ENCODE peak calls at places on chromosomes 11 and 22, in six cellular contexts. Q is fibroblast of lung, H is A549, U is mesendoderm, S is mesenchymal stem cell, Z is mammary epithelial cell. L is an unnamed sample.

GRCh38 chr11:104043678-104044239 is 7.3 kb downstream of the DDI1 start:
- DNase-seq in H (no peak), S (peak), U (no peak), Q (peak), Z (no peak), L (no peak)

GRCh38 chr11:86978247-86978646 is 23.1 kb upstream of the FZD4 start:
- DNase-seq in Z (no peak), Q (peak), U (no peak), H (no peak), S (peak), L (no peak)

GRCh38 chr11:44244649-44245308 is 65.2 kb downstream of the ALX4 start:
- DNase-seq in H (no peak), Q (no peak), S (peak), U (no peak), Z (no peak), L (no peak)

GRCh38 chr11:9568161-9568853 is 5.2 kb upstream of the WEE1 start:
- DNase-seq in Z (no peak), H (no peak), U (peak), Q (no peak), S (no peak), L (no peak)

GRCh38 chr11:34656062-34656720 is 35.3 kb downstream of the EHF start:
- DNase-seq in S (peak), U (no peak), Q (no peak), H (no peak), Z (peak), L (no peak)

GRCh38 chr11:15849265-15849664 is 507.1 kb downstream of the SOX6 start:
- DNase-seq in U (no peak), H (no peak), S (no peak), Z (no peak), Q (no peak), L (peak)

GRCh38 chr22:22424210-22424800 is 84.2 kb downstream of the ZNF280B start:
- DNase-seq in U (peak), H (no peak), S (no peak), Q (no peak), Z (no peak), L (no peak)

GRCh38 chr11:20671856-20672546 is 2.6 kb downstream of the NELL1 start:
- DNase-seq in U (peak), Q (no peak), S (no peak), H (peak), Z (peak), L (peak)

GRCh38 chr11:45471002-45471665 is 185.0 kb upstream of the SYT13 start:
- DNase-seq in H (no peak), U (no peak), S (no peak), Q (no peak), Z (no peak), L (no peak)

GRCh38 chr11:69166186-69167115 is 10.7 kb downstream of the SMIM38 start:
- DNase-seq in Q (peak), Z (peak), U (peak), S (peak), H (peak), L (peak)

GRCh38 chr11:119626910-119627305 is 102.1 kb downstream of the NECTIN1 start:
- DNase-seq in H (no peak), Z (no peak), Q (no peak), U (no peak), S (no peak), L (no peak)

GRCh38 chr22:39153220-39153860 is 860 bp upstream of the CBX7 start:
- DNase-seq in Z (no peak), S (no peak), U (no peak), H (no peak), Q (no peak), L (peak)

GRCh38 chr11:83459802-83460201 is 173.6 kb upstream of the CCDC90B start:
- DNase-seq in U (no peak), H (no peak), Q (no peak), S (no peak), Z (no peak), L (no peak)

GRCh38 chr11:82906236-82906635 is 4.7 kb downstream of the DDIAS start:
- DNase-seq in H (peak), Q (peak), S (peak), Z (peak), U (peak), L (peak)

GRCh38 chr22:33163815-33164214 is 105.6 kb upstream of the SYN3 start:
- DNase-seq in H (no peak), U (no peak), S (no peak), Z (no peak), Q (no peak), L (no peak)

GRCh38 chr11:11973361-11973800 is 35.0 kb downstream of the DKK3 start:
- DNase-seq in Q (peak), U (no peak), S (peak), Z (no peak), H (no peak), L (no peak)
- H3K27ac ChIP-seq in Q (peak), U (peak), S (peak), Z (no peak), H (peak), L (peak)

DNA sequence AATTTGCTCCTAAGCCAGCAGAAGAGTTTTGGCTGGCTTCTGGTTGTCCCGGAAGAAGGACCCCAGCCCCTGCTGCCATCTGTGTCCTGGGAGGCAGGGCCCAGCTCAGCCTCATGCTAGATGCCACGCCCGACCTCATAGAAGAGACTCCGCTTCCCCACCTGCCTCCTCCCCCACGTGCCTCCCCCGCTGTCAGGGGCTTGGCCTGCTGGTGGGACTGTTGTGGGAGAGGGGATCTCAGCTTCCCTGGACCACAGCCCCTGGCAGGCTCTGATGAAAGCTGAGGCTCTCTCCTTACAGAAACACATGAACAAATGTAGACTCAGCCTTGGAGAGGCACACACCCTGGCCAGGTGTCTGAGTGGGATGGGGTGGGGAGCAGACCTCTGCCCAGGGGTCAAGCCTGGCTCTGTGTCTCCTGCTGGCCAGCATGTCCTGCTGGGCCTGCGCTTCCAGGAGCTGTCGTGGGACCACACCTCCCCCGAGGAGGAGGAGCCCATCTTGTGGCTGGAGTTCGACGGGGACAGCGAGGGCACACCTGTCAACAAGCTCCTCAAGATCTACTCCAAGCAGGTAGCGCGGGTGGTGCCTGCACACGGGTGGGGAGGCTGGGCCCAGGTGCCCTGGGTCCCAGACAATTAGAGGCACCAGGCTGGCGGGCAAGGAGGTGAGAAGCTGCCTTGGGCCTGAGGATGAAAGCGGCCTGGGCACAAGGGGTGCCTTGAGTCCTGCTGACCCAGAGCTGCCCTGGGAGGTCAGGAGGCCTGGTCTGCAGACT is 14.0 kb downstream of the FRMD8 start:
- DNase-seq in S (no peak), Z (no peak), Q (no peak), H (no peak), U (no peak), L (no peak)
- H3K4me2 ChIP-seq in S (no peak), Z (no peak), Q (no peak), H (no peak), U (no peak), L (no peak)

GRCh38 chr11:76803023-76803422 is 19.9 kb downstream of the TSKU start:
- DNase-seq in Q (peak), S (peak), H (peak), Z (no peak), U (no peak), L (no peak)

GRCh38 chr11:76802151-76802550 is 19.0 kb downstream of the TSKU start:
- DNase-seq in Z (no peak), S (peak), U (no peak), H (no peak), Q (no peak), L (no peak)

GRCh38 chr11:76801736-76802135 is 18.6 kb downstream of the TSKU start:
- DNase-seq in U (no peak), Z (no peak), H (no peak), S (peak), Q (peak), L (no peak)

GRCh38 chr11:76803811-76804600 is 20.9 kb downstream of the TSKU start:
- DNase-seq in S (peak), H (peak), U (no peak), Q (peak), Z (no peak), L (no peak)

GRCh38 chr11:76802621-76803020 is 19.5 kb downstream of the TSKU start:
- DNase-seq in U (no peak), Q (no peak), H (peak), S (no peak), Z (no peak), L (no peak)
- H3K27ac ChIP-seq in U (no peak), Q (no peak), H (peak), S (no peak), Z (no peak), L (peak)

GRCh38 chr22:44721206-44721605 is 19.2 kb downstream of the PRR5 start:
- DNase-seq in Z (no peak), Q (no peak), U (peak), S (no peak), H (no peak), L (no peak)
- H3K4me2 ChIP-seq in Z (no peak), Q (no peak), U (no peak), S (no peak), H (no peak), L (no peak)

DNA sequence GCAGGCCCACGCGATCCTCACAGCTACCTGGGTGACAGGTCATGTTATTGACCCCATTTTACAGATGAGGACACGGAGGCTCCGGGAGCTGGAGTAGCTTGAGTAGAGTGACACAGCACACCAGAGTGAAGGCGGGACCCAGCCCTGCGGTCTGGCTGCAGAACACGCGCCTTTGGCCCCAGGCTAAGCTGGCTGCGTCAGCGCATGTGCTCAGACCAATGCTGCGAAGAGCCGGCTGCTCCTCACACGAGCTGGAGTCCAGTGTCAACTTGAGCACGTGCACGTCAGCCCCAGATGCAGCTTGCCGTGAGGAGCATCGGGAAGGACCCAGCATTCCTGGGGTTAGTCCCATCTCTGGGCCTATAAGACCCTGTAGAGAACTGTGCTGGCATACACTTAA is 49.9 kb downstream of the SCUBE1 start:
- DNase-seq in S (no peak), U (no peak), H (no peak), Q (no peak), Z (no peak), L (no peak)
- H3K27ac ChIP-seq in S (no peak), U (no peak), H (peak), Q (peak), Z (no peak), L (peak)

GRCh38 chr11:2199466-2200341 is 28.1 kb upstream of the TH start:
- DNase-seq in Q (no peak), S (no peak), Z (no peak), U (no peak), H (no peak), L (no peak)

GRCh38 chr11:2197771-2198520 is 26.3 kb upstream of the TH start:
- DNase-seq in S (no peak), Z (no peak), U (no peak), H (no peak), Q (no peak), L (no peak)

GRCh38 chr11:2196970-2197770 is 25.6 kb upstream of the TH start:
- DNase-seq in Z (peak), S (peak), U (peak), Q (peak), H (peak), L (peak)

GRCh38 chr11:2200536-2200935 is 28.9 kb upstream of the TH start:
- DNase-seq in Q (no peak), S (no peak), U (no peak), Z (no peak), H (no peak), L (no peak)

GRCh38 chr11:2198621-2199365 is 27.2 kb upstream of the TH start:
- DNase-seq in Q (no peak), S (no peak), Z (no peak), H (no peak), U (no peak), L (no peak)
- H3K4me2 ChIP-seq in Q (no peak), S (no peak), Z (no peak), H (no peak), U (no peak), L (no peak)

GRCh38 chr22:40535642-40536041 is 100.9 kb downstream of the MRTFA start:
- DNase-seq in Q (no peak), U (no peak), Z (no peak), S (no peak), H (peak), L (no peak)
- H3K27ac ChIP-seq in Q (peak), U (no peak), Z (peak), S (no peak), H (peak), L (no peak)

GRCh38 chr11:88016392-88017020 is 158.7 kb downstream of the RAB38 start:
- DNase-seq in S (peak), Z (peak), Q (peak), U (peak), H (peak), L (peak)
- H3K4me2 ChIP-seq in S (no peak), Z (no peak), Q (no peak), U (no peak), H (no peak), L (no peak)

GRCh38 chr11:7165911-7166310 is 77.1 kb downstream of the RBMXL2 start:
- DNase-seq in Z (no peak), Q (no peak), S (no peak), H (no peak), U (no peak), L (peak)

GRCh38 chr11:7170431-7170830 is 81.3 kb upstream of the SYT9 start:
- DNase-seq in H (no peak), U (no peak), Q (no peak), S (no peak), Z (no peak), L (no peak)

GRCh38 chr11:7167976-7168740 is 79.4 kb downstream of the RBMXL2 start:
- DNase-seq in H (no peak), Q (no peak), Z (no peak), S (no peak), U (no peak), L (no peak)

DNA sequence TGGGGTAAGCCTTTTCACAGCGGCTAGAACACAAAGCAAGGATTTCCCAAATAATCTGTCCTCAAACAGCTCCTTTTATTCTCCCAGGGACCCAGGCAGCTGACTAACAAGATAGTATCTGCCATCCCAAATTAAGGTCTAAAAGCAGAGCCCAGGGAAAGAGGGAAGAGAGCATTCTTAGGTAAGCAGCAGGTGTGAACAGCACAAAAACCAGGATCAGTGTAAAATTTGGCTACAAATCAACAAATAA is 79.9 kb downstream of the RBMXL2 start:
- DNase-seq in Z (no peak), H (no peak), S (no peak), Q (no peak), U (no peak), L (no peak)
- H3K27ac ChIP-seq in Z (no peak), H (no peak), S (no peak), Q (no peak), U (no peak), L (no peak)

GRCh38 chr11:13222285-13222684 is 55.3 kb upstream of the BMAL1 start:
- DNase-seq in S (no peak), Q (no peak), U (no peak), Z (peak), H (no peak), L (no peak)
- H3K4me2 ChIP-seq in S (no peak), Q (no peak), U (no peak), Z (peak), H (no peak), L (no peak)